ENCODE peak calls at places on chromosomes 3 and 15, in nine cellular contexts. D is hepatocyte, T is PC-3, A is HCT116, F is GM23248, K is OCI-LY7, B is SK-N-SH, P is neural progenitor cell, Q is MM.1S. U is an unnamed sample.

GRCh38 chr15:60941448-60941847 is 287.7 kb downstream of the RORA start:
- DNase-seq in D (no peak), P (no peak), T (peak), K (no peak), Q (no peak), B (no peak), A (no peak), F (peak), U (no peak)

GRCh38 chr15:69881310-69881660 is 216.4 kb downstream of the TLE3 start:
- DNase-seq in D (peak), F (no peak), Q (peak), T (peak), P (no peak), B (no peak), A (no peak), K (peak), U (no peak)

GRCh38 chr15:93018574-93018973 is 70.4 kb downstream of the RGMA start:
- DNase-seq in A (no peak), B (no peak), D (no peak), Q (no peak), K (no peak), F (peak), T (no peak), P (peak), U (peak)

GRCh38 chr3:163468531-163469335 is 1609.6 kb downstream of the SI start:
- DNase-seq in A (no peak), T (no peak), B (no peak), K (no peak), F (no peak), D (no peak), Q (no peak), P (no peak), U (no peak)

GRCh38 chr3:39753361-39753760 is 56.0 kb upstream of the MYRIP start:
- DNase-seq in P (no peak), F (no peak), Q (no peak), B (peak), A (no peak), K (no peak), D (no peak), T (no peak), U (no peak)

GRCh38 chr3:44903314-44903713 is 28.9 kb downstream of the TGM4 start:
- DNase-seq in B (no peak), T (no peak), P (no peak), K (no peak), D (no peak), F (no peak), A (no peak), Q (no peak), U (no peak)

GRCh38 chr15:41804361-41804760 is 23.5 kb upstream of the JMJD7 start:
- DNase-seq in F (no peak), T (no peak), B (no peak), K (no peak), P (no peak), Q (no peak), A (no peak), D (no peak), U (no peak)

GRCh38 chr15:77456746-77457618 is 36.3 kb downstream of the HMG20A start:
- DNase-seq in K (no peak), P (no peak), D (no peak), Q (no peak), A (no peak), F (no peak), T (no peak), B (no peak), U (no peak)

GRCh38 chr3:155581579-155581978 is 163.3 kb downstream of the PLCH1 start:
- DNase-seq in B (no peak), F (no peak), T (no peak), Q (peak), D (no peak), K (no peak), A (no peak), P (no peak), U (no peak)

GRCh38 chr15:60972866-60973265 is 256.2 kb downstream of the RORA start:
- DNase-seq in T (peak), B (no peak), Q (no peak), F (peak), D (no peak), A (no peak), P (no peak), K (no peak), U (no peak)

GRCh38 chr3:126134219-126134975 is 46.0 kb downstream of the ALDH1L1 start:
- DNase-seq in A (peak), K (peak), Q (peak), F (peak), D (peak), P (peak), B (peak), T (peak), U (peak)

GRCh38 chr3:15778332-15778858 is 19.4 kb downstream of the ANKRD28 start:
- DNase-seq in K (no peak), F (no peak), P (peak), T (no peak), Q (no peak), B (no peak), A (no peak), D (no peak), U (no peak)
- TF ChIP-seq EZH2phosphoT487 in K (no peak), F (no peak), P (no peak), T (no peak), Q (no peak), B (no peak), A (no peak), D (no peak), U (no peak)

GRCh38 chr3:66140763-66141372 is 79.9 kb upstream of the SLC25A26 start:
- DNase-seq in F (peak), P (no peak), T (peak), A (peak), K (no peak), Q (peak), D (no peak), B (no peak), U (no peak)
- TF ChIP-seq EZH2phosphoT487 in F (no peak), P (no peak), T (no peak), A (no peak), K (no peak), Q (no peak), D (no peak), B (no peak), U (no peak)

GRCh38 chr3:162073422-162073821 is 576.8 kb downstream of the OTOL1 start:
- DNase-seq in D (no peak), F (no peak), Q (no peak), T (no peak), K (no peak), P (peak), A (no peak), B (peak), U (no peak)

DNA sequence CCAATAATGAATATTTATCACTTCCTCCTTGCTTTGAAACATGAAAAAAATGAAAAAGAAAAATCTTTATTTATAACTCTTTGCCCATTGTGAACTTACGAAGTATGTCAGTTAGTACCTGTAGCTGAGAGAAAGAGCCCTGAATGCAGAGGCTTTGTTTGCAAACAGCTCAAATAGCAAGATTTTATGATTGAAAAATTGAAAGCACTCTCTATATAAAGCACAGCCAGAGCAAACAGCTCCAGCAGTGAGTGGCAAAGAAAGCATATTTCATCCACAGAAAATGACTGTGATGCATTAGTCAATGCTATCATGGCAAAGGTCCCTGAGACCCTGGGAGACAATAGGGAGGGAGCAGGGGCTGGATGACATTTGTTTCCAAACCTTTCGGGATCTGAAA is 576.0 kb downstream of the OTOL1 start:
- DNase-seq in K (no peak), F (no peak), D (no peak), Q (no peak), T (no peak), B (peak), A (no peak), P (no peak), U (no peak)
- TF ChIP-seq EZH2phosphoT487 in K (no peak), F (no peak), D (no peak), Q (no peak), T (no peak), B (no peak), A (no peak), P (no peak), U (no peak)

GRCh38 chr3:197178998-197179397 is 119.4 kb downstream of the DLG1 start:
- DNase-seq in P (no peak), Q (no peak), A (no peak), D (no peak), B (no peak), K (no peak), T (no peak), F (no peak), U (no peak)

GRCh38 chr3:197186887-197187588 is 111.4 kb downstream of the DLG1 start:
- DNase-seq in F (peak), T (peak), P (peak), K (peak), Q (peak), D (peak), B (peak), A (peak), U (peak)

GRCh38 chr3:197181751-197182150 is 116.7 kb downstream of the DLG1 start:
- DNase-seq in A (no peak), Q (no peak), P (no peak), F (peak), D (peak), B (no peak), T (no peak), K (no peak), U (no peak)

DNA sequence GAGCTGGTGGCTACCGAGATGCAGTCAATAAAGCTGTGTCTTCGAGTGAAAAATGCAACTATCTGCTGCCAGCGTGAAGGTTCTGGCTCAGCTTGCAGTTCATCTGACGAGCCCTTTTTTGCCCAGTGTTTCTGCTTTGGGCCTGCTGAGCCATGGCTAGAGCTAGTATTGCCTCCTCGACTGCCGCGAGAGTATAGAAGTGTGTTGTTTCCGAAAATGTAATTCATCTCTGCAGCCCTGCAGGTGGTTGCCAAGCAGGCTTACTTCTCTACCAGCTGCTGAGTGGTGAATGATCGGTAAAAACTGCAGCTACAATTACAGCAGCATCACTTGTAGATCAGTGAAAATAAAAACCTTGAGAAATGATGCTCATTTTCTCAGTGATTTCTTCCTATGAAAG is 114.8 kb downstream of the DLG1 start:
- DNase-seq in F (no peak), K (peak), A (no peak), T (no peak), Q (no peak), D (no peak), B (no peak), P (peak), U (peak)
- TF ChIP-seq EZH2phosphoT487 in F (no peak), K (no peak), A (no peak), T (no peak), Q (no peak), D (no peak), B (no peak), P (no peak), U (no peak)

GRCh38 chr15:72182673-72183072 is 14.9 kb downstream of the GRAMD2A start:
- DNase-seq in T (no peak), K (no peak), D (no peak), A (no peak), B (no peak), P (no peak), F (no peak), Q (no peak), U (no peak)

GRCh38 chr15:72180771-72181324 is 16.7 kb downstream of the GRAMD2A start:
- DNase-seq in D (no peak), A (no peak), Q (no peak), P (no peak), F (no peak), T (no peak), B (no peak), K (no peak), U (no peak)

GRCh38 chr15:72182244-72182643 is 15.3 kb downstream of the GRAMD2A start:
- DNase-seq in D (no peak), T (no peak), A (no peak), P (no peak), K (no peak), F (no peak), Q (no peak), B (no peak), U (no peak)

GRCh38 chr15:72183781-72184164 is 13.8 kb downstream of the GRAMD2A start:
- DNase-seq in B (no peak), D (no peak), A (no peak), P (no peak), Q (no peak), T (no peak), F (no peak), K (no peak), U (no peak)

DNA sequence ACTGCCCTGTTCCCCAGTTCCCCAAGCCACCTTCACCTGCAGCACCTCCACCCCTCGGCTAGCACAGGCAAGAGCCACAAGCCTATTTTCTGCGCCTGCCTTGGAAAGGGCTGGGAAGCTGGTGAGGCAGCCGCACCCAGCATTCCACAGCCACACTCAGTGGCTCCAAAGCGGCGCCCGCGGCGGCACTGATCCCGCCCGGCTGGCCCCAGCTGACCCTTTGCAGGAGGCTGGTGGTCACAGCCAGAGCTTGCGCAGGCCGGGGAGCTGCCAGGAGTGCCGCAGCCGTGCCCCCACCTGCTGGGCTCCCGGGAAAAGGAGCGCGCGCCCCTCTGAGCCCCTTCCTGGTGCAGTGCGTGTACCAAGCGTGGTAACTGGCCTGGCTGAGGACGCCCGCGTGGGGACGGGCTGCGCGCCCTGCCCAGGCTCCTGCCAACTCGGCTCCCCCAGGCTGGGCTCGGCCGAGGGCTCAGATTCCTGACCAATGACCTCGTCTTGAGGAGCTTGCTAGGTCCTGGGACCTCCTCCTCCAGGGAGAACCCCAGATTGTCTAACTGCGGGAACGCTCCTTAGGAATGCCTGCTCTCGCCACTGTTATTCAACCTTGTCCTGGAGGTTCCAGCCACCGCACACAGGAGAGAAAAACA is 13.3 kb downstream of the GRAMD2A start:
- DNase-seq in A (peak), B (peak), D (peak), Q (no peak), T (peak), F (peak), K (no peak), P (peak), U (peak)
- TF ChIP-seq EZH2phosphoT487 in A (no peak), B (no peak), D (no peak), Q (no peak), T (no peak), F (no peak), K (no peak), P (no peak), U (no peak)

GRCh38 chr15:90701048-90701447 is 16.1 kb upstream of the BLM start:
- DNase-seq in K (no peak), A (no peak), D (no peak), Q (no peak), F (no peak), T (no peak), P (no peak), B (no peak), U (no peak)
- TF ChIP-seq EZH2phosphoT487 in K (no peak), A (no peak), D (no peak), Q (no peak), F (no peak), T (no peak), P (no peak), B (no peak), U (no peak)

DNA sequence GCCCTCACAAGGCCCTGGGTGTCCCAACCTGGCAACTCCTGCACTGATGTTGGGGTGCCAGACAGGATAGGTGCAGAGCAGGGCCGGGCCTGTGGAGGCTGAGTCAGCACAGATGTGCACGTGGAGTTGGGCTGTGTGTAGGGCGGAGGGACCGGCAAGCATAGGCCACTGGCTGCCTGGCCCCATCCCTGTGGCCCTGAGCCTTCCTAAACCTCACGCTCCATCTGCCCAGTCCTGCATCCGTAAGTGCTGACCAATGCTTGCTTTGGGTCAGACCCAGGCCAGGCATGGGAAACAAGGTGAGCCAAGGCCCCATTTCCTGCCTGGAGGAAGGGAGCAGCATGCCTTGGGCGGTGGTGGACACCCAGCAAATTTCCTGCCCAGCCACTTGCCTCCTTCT is 5.8 kb upstream of the IQSEC1 start:
- DNase-seq in Q (no peak), K (no peak), T (no peak), D (no peak), P (no peak), A (no peak), B (no peak), F (no peak), U (no peak)
- TF ChIP-seq EZH2phosphoT487 in Q (no peak), K (no peak), T (no peak), D (no peak), P (no peak), A (no peak), B (no peak), F (no peak), U (no peak)

DNA sequence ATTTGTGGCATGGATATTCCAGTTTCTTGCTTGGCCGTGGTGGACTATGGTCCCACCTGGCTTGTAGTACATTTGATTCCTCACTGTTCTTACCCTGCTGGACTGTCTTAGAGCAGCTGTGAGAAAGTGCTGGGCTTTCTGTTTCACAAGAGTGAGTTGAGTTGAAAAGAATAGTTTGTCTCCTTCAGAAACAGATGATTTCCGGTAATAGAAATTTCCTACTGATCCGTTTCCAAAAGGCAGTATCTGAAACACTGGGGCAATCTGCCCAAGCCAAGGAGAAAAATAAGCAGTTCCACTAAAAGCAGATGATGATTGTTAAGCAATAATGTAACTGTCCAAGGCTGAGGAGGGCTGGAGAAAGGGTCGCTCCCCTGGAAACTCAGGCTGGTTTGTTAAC is 96.0 kb downstream of the SUCLG2 start:
- DNase-seq in P (no peak), A (no peak), F (peak), D (no peak), K (no peak), Q (no peak), T (no peak), B (no peak), U (no peak)
- TF ChIP-seq EZH2phosphoT487 in P (no peak), A (no peak), F (no peak), D (no peak), K (no peak), Q (no peak), T (no peak), B (no peak), U (no peak)

DNA sequence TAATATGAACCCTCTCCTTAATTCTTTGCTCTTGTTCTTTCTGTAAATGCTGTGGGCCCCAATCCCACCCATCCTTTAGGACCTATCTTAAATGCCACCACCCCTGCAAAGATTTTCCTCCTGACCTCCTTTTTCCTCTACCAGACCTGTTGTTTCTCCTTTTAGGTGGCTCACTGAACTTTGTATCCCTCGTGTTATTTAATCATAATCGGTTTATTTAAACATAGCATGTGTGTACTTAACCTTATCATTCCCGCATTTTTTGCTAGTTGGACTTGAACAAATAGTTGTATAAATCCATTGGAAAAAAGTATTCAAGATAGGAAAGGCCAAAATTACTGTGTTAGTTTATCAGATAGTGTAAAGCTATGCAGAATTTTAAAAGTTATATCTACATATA is 988 bp upstream of the NFKBIZ start:
- DNase-seq in A (no peak), D (no peak), K (no peak), B (no peak), T (no peak), F (no peak), Q (no peak), P (no peak), U (no peak)
- TF ChIP-seq EZH2phosphoT487 in A (no peak), D (no peak), K (no peak), B (no peak), T (no peak), F (no peak), Q (no peak), P (no peak), U (no peak)

DNA sequence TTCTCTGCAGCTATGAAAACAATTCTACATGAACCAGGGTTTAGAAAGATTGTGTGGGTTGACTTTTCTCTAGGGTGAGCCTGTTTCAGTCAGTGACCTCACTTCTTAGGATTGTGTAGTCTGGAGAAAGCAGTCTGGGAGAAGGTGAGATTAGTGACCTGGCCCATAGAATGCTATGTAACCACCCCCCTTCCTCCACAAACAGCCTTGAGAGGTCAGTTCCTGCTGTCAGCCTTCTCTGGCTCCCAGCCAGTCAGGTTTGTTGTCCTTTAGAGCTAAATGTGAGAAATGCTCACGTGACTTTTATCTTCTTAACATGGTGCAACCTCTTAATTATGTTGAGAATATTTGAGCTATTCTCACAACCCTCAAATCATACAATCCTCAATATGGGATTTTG is 311.4 kb downstream of the CNTN6 start:
- DNase-seq in A (no peak), K (no peak), Q (no peak), P (peak), D (peak), F (peak), T (no peak), B (no peak), U (peak)
- TF ChIP-seq EZH2phosphoT487 in A (no peak), K (no peak), Q (no peak), P (no peak), D (no peak), F (no peak), T (no peak), B (no peak), U (no peak)

U was measured in GM23338.